ENCODE peak calls at places on chromosomes 6 and 20, in six cellular contexts. L, U, B, N, O and T are unnamed samples.

GRCh38 chr6:162942860-162943259 is 215.1 kb downstream of the PACRG start:
- DNase-seq in L (no peak), U (no peak), B (no peak), N (peak), O (no peak), T (no peak)

GRCh38 chr20:53917145-53918009 is 153.0 kb downstream of the BCAS1 start:
- DNase-seq in L (no peak), U (no peak), B (no peak), N (no peak), O (no peak), T (no peak)

GRCh38 chr6:66173587-66173986 is 466.6 kb upstream of the EYS start:
- DNase-seq in L (no peak), U (no peak), B (no peak), N (no peak), O (no peak), T (no peak)

GRCh38 chr6:128711149-128711548 is 171.8 kb upstream of the LAMA2 start:
- DNase-seq in L (no peak), U (no peak), B (no peak), N (no peak), O (no peak), T (no peak)

GRCh38 chr6:81786159-81786558 is 33.7 kb upstream of the TENT5A start:
- DNase-seq in L (no peak), U (no peak), B (no peak), N (no peak), O (no peak), T (no peak)

GRCh38 chr6:57173056-57173885 is 1.1 kb downstream of the BAG2 start:
- DNase-seq in L (no peak), U (no peak), B (no peak), N (peak), O (peak), T (no peak)

GRCh38 chr6:24910331-24910849 is 25.4 kb downstream of the RIPOR2 start:
- DNase-seq in L (no peak), U (peak), B (peak), N (no peak), O (no peak), T (no peak)

GRCh38 chr20:63187338-63188158 is 28.4 kb downstream of the YTHDF1 start:
- DNase-seq in L (no peak), U (no peak), B (no peak), N (no peak), O (no peak), T (no peak)

GRCh38 chr6:152124432-152125074 is 317.1 kb downstream of the ESR1 start:
- DNase-seq in L (no peak), U (no peak), B (no peak), N (peak), O (peak), T (no peak)

GRCh38 chr6:169810066-169810989 is 58.9 kb downstream of the ERMARD start:
- DNase-seq in L (no peak), U (no peak), B (no peak), N (no peak), O (no peak), T (no peak)

GRCh38 chr6:31889331-31889972 is 8.0 kb downstream of the EHMT2 start:
- DNase-seq in L (no peak), U (no peak), B (no peak), N (no peak), O (no peak), T (no peak)

GRCh38 chr20:5002077-5002413 is 735 bp upstream of the SLC23A2 start:
- DNase-seq in L (no peak), U (no peak), B (no peak), N (no peak), O (no peak), T (no peak)

DNA sequence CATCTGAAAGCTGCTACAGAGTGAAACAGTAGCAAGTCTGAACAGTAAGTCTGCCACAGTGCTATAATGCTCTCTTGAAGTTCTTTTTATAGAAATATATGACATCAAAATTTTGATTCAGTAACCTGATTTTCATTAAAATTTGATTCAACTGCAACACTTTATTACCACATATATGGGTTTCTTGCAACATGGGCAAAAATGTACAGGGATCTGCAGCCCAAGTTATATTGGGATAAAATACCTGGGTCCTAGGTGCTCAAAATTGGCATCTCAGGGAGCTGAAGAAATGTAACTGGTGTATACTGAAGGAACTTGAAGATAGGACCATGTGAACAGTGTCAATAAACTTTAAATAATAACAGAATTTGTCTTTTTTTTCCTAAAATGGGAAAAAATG is 10.8 kb downstream of the ROMO1 start:
- DNase-seq in L (no peak), U (no peak), B (no peak), N (no peak), O (no peak), T (no peak)
- H3K27ac ChIP-seq in L (no peak), U (no peak), B (no peak), N (no peak), O (no peak), T (no peak)

DNA sequence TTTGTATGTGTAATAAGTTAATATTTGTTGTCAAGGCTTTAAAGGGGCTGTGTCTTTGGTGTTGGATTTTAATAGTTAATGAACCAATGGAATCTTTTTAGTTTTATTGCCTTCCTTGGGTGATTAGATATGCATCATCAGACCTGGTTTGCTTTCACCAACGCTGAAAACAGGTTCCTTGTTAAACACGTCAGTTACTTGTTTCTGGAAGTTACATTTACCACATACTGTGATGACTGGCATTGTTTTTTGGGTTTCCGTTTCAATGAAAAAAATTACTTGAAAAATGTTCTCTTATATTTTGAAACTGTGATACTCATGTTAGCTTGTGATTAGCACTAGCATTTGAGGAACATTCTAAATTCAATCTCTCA is 58.6 kb upstream of the RNF144B start:
- DNase-seq in L (no peak), U (no peak), B (no peak), N (no peak), O (no peak), T (peak)
- H3K27ac ChIP-seq in L (peak), U (peak), B (no peak), N (no peak), O (no peak), T (peak)

GRCh38 chr6:92174398-92175073 is 1244.8 kb downstream of the EPHA7 start:
- DNase-seq in L (no peak), U (peak), B (no peak), N (no peak), O (no peak), T (no peak)
- H3K27ac ChIP-seq in L (no peak), U (no peak), B (no peak), N (no peak), O (no peak), T (no peak)

GRCh38 chr6:130994319-130995097 is 68.5 kb downstream of the EPB41L2 start:
- DNase-seq in L (no peak), U (no peak), B (no peak), N (no peak), O (no peak), T (no peak)

GRCh38 chr6:130996635-130997034 is 66.4 kb downstream of the EPB41L2 start:
- DNase-seq in L (no peak), U (no peak), B (no peak), N (no peak), O (no peak), T (no peak)

GRCh38 chr6:130991422-130992144 is 71.5 kb downstream of the EPB41L2 start:
- DNase-seq in L (no peak), U (no peak), B (no peak), N (no peak), O (no peak), T (no peak)

GRCh38 chr6:130995783-130996447 is 67.1 kb downstream of the EPB41L2 start:
- DNase-seq in L (no peak), U (no peak), B (no peak), N (peak), O (no peak), T (no peak)

GRCh38 chr6:130993292-130993765 is 69.7 kb downstream of the EPB41L2 start:
- DNase-seq in L (no peak), U (no peak), B (no peak), N (no peak), O (no peak), T (no peak)
- H3K27ac ChIP-seq in L (no peak), U (no peak), B (no peak), N (no peak), O (no peak), T (no peak)

DNA sequence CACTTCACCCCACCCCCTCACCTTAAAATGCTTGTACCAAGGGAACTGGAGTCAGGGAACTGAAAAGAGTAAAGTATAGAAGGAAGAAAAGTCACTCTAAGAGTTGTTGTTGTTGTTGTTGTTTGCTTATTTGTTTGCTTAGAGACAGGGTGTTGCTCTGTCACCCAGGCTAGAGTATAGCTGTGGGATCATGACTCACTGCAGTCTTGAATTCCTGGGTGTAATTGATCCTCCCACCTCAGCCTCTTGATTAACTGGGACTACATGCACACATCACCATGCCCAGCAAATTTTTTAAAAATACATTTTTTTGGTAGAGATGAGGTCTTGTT is 681.6 kb upstream of the GJE1 start:
- DNase-seq in L (no peak), U (no peak), B (no peak), N (no peak), O (no peak), T (no peak)
- H3K27ac ChIP-seq in L (no peak), U (no peak), B (no peak), N (peak), O (peak), T (peak)

GRCh38 chr6:14270142-14270893 is 152.7 kb downstream of the CD83 start:
- DNase-seq in L (no peak), U (no peak), B (no peak), N (no peak), O (no peak), T (no peak)
- H3K27ac ChIP-seq in L (no peak), U (no peak), B (no peak), N (no peak), O (peak), T (peak)

DNA sequence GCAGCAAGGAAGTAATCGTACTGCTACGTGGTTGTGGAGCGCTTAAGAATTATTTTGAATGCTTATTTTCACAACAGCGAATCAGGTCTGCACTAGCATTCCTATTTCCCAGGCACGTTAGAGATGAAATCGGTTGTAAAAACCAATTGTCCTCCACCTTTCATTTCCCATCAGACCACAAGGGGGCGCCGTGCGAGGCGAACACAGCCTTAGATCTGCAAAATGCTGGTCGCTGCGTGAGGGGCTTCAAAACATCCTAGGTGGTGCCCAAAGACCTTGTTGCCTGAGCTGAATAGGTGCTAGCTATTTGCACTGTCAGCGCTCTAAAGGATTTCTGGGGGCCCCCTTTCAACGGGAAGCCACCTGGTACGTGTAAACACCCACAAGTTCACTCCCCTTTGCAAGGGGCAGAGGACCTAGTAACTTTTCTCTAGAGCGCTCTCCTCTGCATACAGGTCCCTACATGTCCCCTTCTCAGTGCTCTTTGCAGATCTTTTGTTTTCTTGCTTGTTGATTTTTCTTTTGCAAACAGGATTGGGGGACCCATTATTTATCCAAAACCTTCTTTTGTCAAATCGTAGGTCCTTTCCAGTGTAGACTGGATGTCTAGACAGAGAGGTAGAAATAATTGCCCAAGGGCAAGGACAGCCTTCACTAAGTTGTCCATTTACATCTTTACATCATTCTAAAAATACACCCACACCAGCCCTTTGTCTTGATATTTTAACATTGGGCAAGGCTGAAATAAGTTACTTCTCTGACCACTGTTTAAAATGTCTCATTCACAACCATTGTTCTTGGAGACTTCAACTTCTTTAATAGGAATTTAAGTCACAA is 59.7 kb downstream of the NEDD9 start:
- DNase-seq in L (peak), U (peak), B (peak), N (peak), O (no peak), T (no peak)
- H3K27ac ChIP-seq in L (no peak), U (no peak), B (no peak), N (no peak), O (peak), T (no peak)

GRCh38 chr20:59148713-59149493 is 14.7 kb upstream of the ZNF831 start:
- DNase-seq in L (no peak), U (no peak), B (no peak), N (no peak), O (no peak), T (no peak)
- H3K27ac ChIP-seq in L (peak), U (no peak), B (no peak), N (no peak), O (no peak), T (no peak)